ENCODE peak calls at places on chromosomes 12 and 14, in seven cellular contexts. C is GM12891, G is SK-N-SH, O is K562, B is H1, K is GM12878, Z is HepG2. J is an unnamed sample.

GRCh38 chr12:34390171-34390841 is 368.0 kb downstream of the ALG10 start:
- DNase-seq in C (no peak), G (no peak), O (no peak), B (no peak), K (no peak), Z (no peak), J (no peak)

GRCh38 chr12:119940881-119941280 is 48.2 kb upstream of the BICDL1 start:
- DNase-seq in C (no peak), G (no peak), O (no peak), B (peak; percentile 1), K (no peak), Z (peak; percentile 89), J (no peak)

GRCh38 chr14:93970967-93971634 is 5.3 kb downstream of the ASB2 start:
- DNase-seq in C (no peak), G (no peak), O (no peak), B (no peak), K (no peak), Z (no peak), J (peak; percentile 69)

GRCh38 chr12:49089831-49090773 is 4.5 kb downstream of the DHH start:
- DNase-seq in C (no peak), G (peak; percentile 76), O (peak; percentile 94), B (no peak), K (no peak), Z (no peak), J (no peak)

GRCh38 chr14:29320261-29320660 is 553.7 kb downstream of the FOXG1 start:
- DNase-seq in C (no peak), G (no peak), O (no peak), B (peak; percentile 1), K (no peak), Z (no peak), J (no peak)

GRCh38 chr12:87127272-87127671 is 871.1 kb upstream of the MGAT4C start:
- DNase-seq in C (no peak), G (no peak), O (no peak), B (no peak), K (no peak), Z (no peak), J (no peak)

GRCh38 chr12:50647031-50647430 is 116.9 kb upstream of the ATF1 start:
- DNase-seq in C (no peak), G (no peak), O (no peak), B (no peak), K (no peak), Z (no peak), J (no peak)

GRCh38 chr14:38944691-38945090 is 158.3 kb downstream of the SEC23A start:
- DNase-seq in C (no peak), G (no peak), O (no peak), B (no peak), K (no peak), Z (no peak), J (no peak)

GRCh38 chr12:79848321-79848720 is 86.6 kb downstream of the PPP1R12A start:
- DNase-seq in C (no peak), G (no peak), O (no peak), B (no peak), K (no peak), Z (no peak), J (no peak)

GRCh38 chr14:63727736-63728728 is at the start of gene SGPP1:
- DNase-seq in C (peak; percentile 82), G (peak; percentile 97), O (peak; percentile 81), B (no peak), K (no peak), Z (peak; percentile 65), J (peak; percentile 86)

GRCh38 chr12:117051380-117051779 is 47.8 kb downstream of the TESC start:
- DNase-seq in C (no peak), G (no peak), O (peak; percentile 40), B (no peak), K (no peak), Z (no peak), J (no peak)

GRCh38 chr12:103571286-103571685 is 15.8 kb upstream of the STAB2 start:
- DNase-seq in C (no peak), G (peak; percentile 41), O (no peak), B (no peak), K (no peak), Z (peak; percentile 16), J (no peak)

GRCh38 chr12:16939871-16940306 is 333.9 kb upstream of the LMO3 start:
- DNase-seq in C (peak; percentile 19), G (peak; percentile 36), O (peak; percentile 29), B (peak; percentile 61), K (peak; percentile 26), Z (peak; percentile 80), J (peak; percentile 2)

GRCh38 chr12:15122349-15122748 is 98.9 kb downstream of the RERG start:
- DNase-seq in C (no peak), G (no peak), O (peak; percentile 1), B (no peak), K (no peak), Z (no peak), J (no peak)

GRCh38 chr14:60999536-60999935 is 18.5 kb downstream of the SLC38A6 start:
- DNase-seq in C (no peak), G (no peak), O (no peak), B (no peak), K (no peak), Z (no peak), J (no peak)

GRCh38 chr14:80587096-80587724 is 354.3 kb downstream of the CEP128 start:
- DNase-seq in C (peak; percentile 6), G (no peak), O (no peak), B (no peak), K (peak; percentile 89), Z (peak; percentile 30), J (no peak)

GRCh38 chr14:23565626-23566025 is 2.0 kb downstream of the AP1G2 start:
- DNase-seq in C (no peak), G (no peak), O (no peak), B (no peak), K (no peak), Z (no peak), J (no peak)

GRCh38 chr14:85415015-85415712 is 114.8 kb upstream of the FLRT2 start:
- DNase-seq in C (no peak), G (no peak), O (no peak), B (peak; percentile 17), K (no peak), Z (peak; percentile 64), J (no peak)

GRCh38 chr12:3820122-3820521 is 53.1 kb downstream of the PARP11 start:
- DNase-seq in C (no peak), G (no peak), O (no peak), B (no peak), K (no peak), Z (peak; percentile 24), J (no peak)

GRCh38 chr12:5889381-5890047 is 55.5 kb downstream of the ANO2 start:
- DNase-seq in C (no peak), G (peak; percentile 39), O (peak; percentile 34), B (no peak), K (no peak), Z (peak; percentile 26), J (no peak)

GRCh38 chr14:27242874-27243273 is 645.0 kb upstream of the NOVA1 start:
- DNase-seq in C (no peak), G (no peak), O (no peak), B (no peak), K (no peak), Z (no peak), J (no peak)

GRCh38 chr12:27550653-27550975 is 26.6 kb downstream of the PPFIBP1 start:
- DNase-seq in C (no peak), G (no peak), O (no peak), B (no peak), K (no peak), Z (no peak), J (no peak)

GRCh38 chr14:39267592-39268112 is 33.9 kb downstream of the MIA2 start:
- DNase-seq in C (no peak), G (no peak), O (no peak), B (no peak), K (no peak), Z (peak; percentile 45), J (no peak)

GRCh38 chr12:41345071-41345470 is 157.0 kb downstream of the PDZRN4 start:
- DNase-seq in C (no peak), G (no peak), O (no peak), B (no peak), K (no peak), Z (no peak), J (no peak)

DNA sequence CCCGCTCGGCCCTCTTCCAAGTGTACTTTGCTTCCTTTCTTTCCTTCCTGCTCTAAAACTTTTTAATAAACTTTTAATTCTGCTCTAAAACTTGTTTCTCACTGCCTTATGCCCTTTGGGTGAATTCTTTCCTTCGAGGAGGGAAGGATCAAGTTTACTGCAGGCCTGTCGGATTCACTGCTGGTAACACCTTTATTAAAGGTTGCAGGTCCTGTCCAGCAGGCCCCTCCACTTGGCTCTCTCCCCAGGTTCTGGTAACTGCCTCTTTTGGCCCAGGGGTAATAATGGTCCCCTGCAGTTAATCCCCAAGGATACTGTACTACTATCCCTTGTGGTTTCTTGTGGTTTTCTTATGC is 152.7 kb upstream of the EEA1 start:
- DNase-seq in C (no peak), G (no peak), O (no peak), B (no peak), K (no peak), Z (no peak), J (no peak)
- TF ChIP-seq TAF1 in C (no peak), G (no peak), O (no peak), B (no peak), K (no peak), Z (no peak), J (no peak)

DNA sequence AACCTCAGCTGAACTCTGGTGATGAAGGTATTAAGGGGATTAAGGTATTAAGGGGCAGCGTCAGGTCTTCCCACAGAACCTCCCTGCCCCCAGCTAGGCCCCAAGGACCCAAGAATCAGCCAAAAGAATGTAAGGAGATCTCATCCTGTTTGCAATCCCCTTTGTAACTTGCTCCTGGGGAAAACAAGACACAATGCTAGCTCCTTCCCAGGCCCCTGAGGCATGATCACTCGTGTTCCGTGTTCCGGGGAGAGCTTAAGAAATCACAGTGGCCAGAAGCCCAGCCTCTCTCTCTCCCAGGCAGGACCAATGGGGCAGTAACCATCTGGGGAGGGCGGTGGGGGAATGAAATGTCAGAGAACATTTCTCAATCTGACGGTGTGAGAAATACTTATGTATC is 33.2 kb downstream of the PIGH start:
- DNase-seq in C (no peak), G (no peak), O (no peak), B (no peak), K (no peak), Z (no peak), J (no peak)
- TF ChIP-seq TAF1 in C (no peak), G (no peak), O (no peak), B (no peak), K (no peak), Z (no peak), J (no peak)

GRCh38 chr12:108479364-108480070 is 35.6 kb upstream of the FICD start:
- DNase-seq in C (no peak), G (no peak), O (no peak), B (no peak), K (no peak), Z (no peak), J (no peak)
- TF ChIP-seq TAF1 in C (no peak), G (no peak), O (no peak), B (no peak), K (no peak), Z (no peak), J (no peak)

GRCh38 chr14:90649096-90649495 is 167.1 kb downstream of the TTC7B start:
- DNase-seq in C (no peak), G (no peak), O (no peak), B (no peak), K (no peak), Z (no peak), J (no peak)
- TF ChIP-seq TAF1 in C (no peak), G (no peak), O (no peak), B (no peak), K (no peak), Z (no peak), J (no peak)